ENCODE peak calls at places on chromosomes 6 and 20, in nine cellular contexts. A, X, Y, W, J, C, I, G and S are unnamed samples.

GRCh38 chr20:47175501-47175900 is 181.0 kb downstream of the ZMYND8 start:
- DNase-seq in A (no peak), X (no peak), Y (peak; percentile 54), W (no peak), J (no peak), C (no peak), I (no peak), G (no peak), S (no peak)

GRCh38 chr20:62151225-62151624 is 7.7 kb downstream of the SS18L1 start:
- DNase-seq in A (no peak), X (no peak), Y (no peak), W (no peak), J (no peak), C (no peak), I (no peak), G (no peak), S (no peak)

GRCh38 chr6:10151144-10151915 is 263.5 kb downstream of the TFAP2A start:
- DNase-seq in A (no peak), X (no peak), Y (no peak), W (no peak), J (no peak), C (no peak), I (no peak), G (peak; percentile 54), S (no peak)

GRCh38 chr6:139882977-139883728 is 508.7 kb upstream of the CITED2 start:
- DNase-seq in A (no peak), X (no peak), Y (no peak), W (no peak), J (peak; percentile 7), C (no peak), I (no peak), G (peak; percentile 28), S (peak; percentile 56)

GRCh38 chr20:41138217-41138526 is 829 bp downstream of the PLCG1 start:
- DNase-seq in A (no peak), X (no peak), Y (no peak), W (no peak), J (peak; percentile 39), C (no peak), I (no peak), G (no peak), S (no peak)

GRCh38 chr6:25056130-25056529 is 120.4 kb upstream of the RIPOR2 start:
- DNase-seq in A (no peak), X (no peak), Y (peak; percentile 48), W (peak; percentile 67), J (no peak), C (no peak), I (no peak), G (no peak), S (no peak)

GRCh38 chr6:51865176-51865575 is 222.2 kb downstream of the PKHD1 start:
- DNase-seq in A (no peak), X (no peak), Y (no peak), W (no peak), J (no peak), C (no peak), I (no peak), G (no peak), S (no peak)

GRCh38 chr6:80143312-80143960 is 37.0 kb downstream of the BCKDHB start:
- DNase-seq in A (no peak), X (no peak), Y (peak; percentile 49), W (no peak), J (no peak), C (no peak), I (no peak), G (peak; percentile 86), S (peak; percentile 33)

GRCh38 chr6:14265049-14266021 is 147.8 kb downstream of the CD83 start:
- DNase-seq in A (no peak), X (no peak), Y (no peak), W (no peak), J (no peak), C (no peak), I (no peak), G (no peak), S (no peak)